ENCODE peak calls at places on chromosomes 7 and 10, in five cellular contexts. One of them, this sample, is unnamed.

GRCh38 chr7:95549818-95550529 is 46.3 kb downstream of the PDK4 start:
- DNase-seq in neuronal stem cell: no peak
- DNase-seq in heart right ventricle: peak; percentile 77
- DNase-seq in transverse colon: peak; percentile 92
- DNase-seq in astrocyte of the spinal cord: peak; percentile 90
- DNase-seq in this sample: peak; percentile 100

GRCh38 chr7:47100815-47101435 is 481.0 kb downstream of the TNS3 start:
- DNase-seq in neuronal stem cell: peak; percentile 20
- DNase-seq in heart right ventricle: peak; percentile 55
- DNase-seq in transverse colon: peak; percentile 66
- DNase-seq in astrocyte of the spinal cord: peak; percentile 57
- DNase-seq in this sample: peak; percentile 66

GRCh38 chr10:49615721-49616120 is 1.9 kb downstream of the CHAT start:
- DNase-seq in neuronal stem cell: no peak
- DNase-seq in heart right ventricle: no peak
- DNase-seq in transverse colon: no peak
- DNase-seq in astrocyte of the spinal cord: no peak
- DNase-seq in this sample: no peak

GRCh38 chr7:156655983-156656382 is 15.4 kb downstream of the RNF32 start:
- DNase-seq in neuronal stem cell: no peak
- DNase-seq in heart right ventricle: no peak
- DNase-seq in transverse colon: no peak
- DNase-seq in astrocyte of the spinal cord: no peak
- DNase-seq in this sample: no peak

GRCh38 chr10:132721725-132722124 is 64.2 kb downstream of the NKX6-2 start:
- DNase-seq in neuronal stem cell: no peak
- DNase-seq in heart right ventricle: no peak
- DNase-seq in transverse colon: no peak
- DNase-seq in astrocyte of the spinal cord: peak; percentile 41
- DNase-seq in this sample: no peak

GRCh38 chr7:99625321-99625720 is 8.6 kb downstream of the ZSCAN25 start:
- DNase-seq in neuronal stem cell: no peak
- DNase-seq in heart right ventricle: no peak
- DNase-seq in transverse colon: no peak
- DNase-seq in astrocyte of the spinal cord: no peak
- DNase-seq in this sample: no peak

GRCh38 chr10:35421553-35422178 is 85.4 kb downstream of the CCNY start:
- DNase-seq in neuronal stem cell: no peak
- DNase-seq in heart right ventricle: no peak
- DNase-seq in transverse colon: peak; percentile 26
- DNase-seq in astrocyte of the spinal cord: peak; percentile 88
- DNase-seq in this sample: no peak

GRCh38 chr7:18895456-18895855 is 222.0 kb downstream of the TWIST1 start:
- DNase-seq in neuronal stem cell: no peak
- DNase-seq in heart right ventricle: no peak
- DNase-seq in transverse colon: no peak
- DNase-seq in astrocyte of the spinal cord: peak; percentile 81
- DNase-seq in this sample: no peak

GRCh38 chr7:23449941-23450340 is 20.4 kb downstream of the IGF2BP3 start:
- DNase-seq in neuronal stem cell: no peak
- DNase-seq in heart right ventricle: no peak
- DNase-seq in transverse colon: no peak
- DNase-seq in astrocyte of the spinal cord: no peak
- DNase-seq in this sample: no peak

GRCh38 chr7:124031919-124032318 is 948 bp downstream of the TMEM229A start:
- DNase-seq in neuronal stem cell: no peak
- DNase-seq in heart right ventricle: no peak
- DNase-seq in transverse colon: no peak
- DNase-seq in astrocyte of the spinal cord: no peak
- DNase-seq in this sample: no peak

GRCh38 chr7:93941956-93942355 is 20.4 kb downstream of the GNG11 start:
- DNase-seq in neuronal stem cell: no peak
- DNase-seq in heart right ventricle: no peak
- DNase-seq in transverse colon: no peak
- DNase-seq in astrocyte of the spinal cord: peak; percentile 32
- DNase-seq in this sample: no peak

GRCh38 chr7:50203521-50203920 is 101.0 kb upstream of the IKZF1 start:
- DNase-seq in neuronal stem cell: no peak
- DNase-seq in heart right ventricle: no peak
- DNase-seq in transverse colon: no peak
- DNase-seq in astrocyte of the spinal cord: no peak
- DNase-seq in this sample: no peak

GRCh38 chr10:98488669-98489430 is 42.1 kb upstream of the HPS1 start:
- DNase-seq in neuronal stem cell: no peak
- DNase-seq in heart right ventricle: no peak
- DNase-seq in transverse colon: no peak
- DNase-seq in astrocyte of the spinal cord: no peak
- DNase-seq in this sample: no peak

GRCh38 chr7:75033064-75033463 is 40.5 kb downstream of the RCC1L start:
- DNase-seq in neuronal stem cell: no peak
- DNase-seq in heart right ventricle: no peak
- DNase-seq in transverse colon: no peak
- DNase-seq in astrocyte of the spinal cord: no peak
- DNase-seq in this sample: no peak

GRCh38 chr7:129461809-129462208 is 27.6 kb downstream of the STRIP2 start:
- DNase-seq in neuronal stem cell: no peak
- DNase-seq in heart right ventricle: no peak
- DNase-seq in transverse colon: no peak
- DNase-seq in astrocyte of the spinal cord: no peak
- DNase-seq in this sample: no peak

GRCh38 chr7:100583132-100584045 is 2.5 kb downstream of the LRCH4 start:
- DNase-seq in neuronal stem cell: no peak
- DNase-seq in heart right ventricle: peak; percentile 53
- DNase-seq in transverse colon: peak; percentile 72
- DNase-seq in astrocyte of the spinal cord: peak; percentile 59
- DNase-seq in this sample: peak; percentile 56

GRCh38 chr7:136857573-136857972 is 10.9 kb upstream of the CHRM2 start:
- DNase-seq in neuronal stem cell: peak; percentile 59
- DNase-seq in heart right ventricle: no peak
- DNase-seq in transverse colon: no peak
- DNase-seq in astrocyte of the spinal cord: peak; percentile 54
- DNase-seq in this sample: no peak

GRCh38 chr7:120714945-120715344 is 143.0 kb downstream of the TSPAN12 start:
- DNase-seq in neuronal stem cell: no peak
- DNase-seq in heart right ventricle: no peak
- DNase-seq in transverse colon: no peak
- DNase-seq in astrocyte of the spinal cord: peak; percentile 36
- DNase-seq in this sample: no peak

GRCh38 chr7:69269756-69270155 is 328.5 kb upstream of the AUTS2 start:
- DNase-seq in neuronal stem cell: no peak
- DNase-seq in heart right ventricle: no peak
- DNase-seq in transverse colon: no peak
- DNase-seq in astrocyte of the spinal cord: no peak
- DNase-seq in this sample: no peak

GRCh38 chr7:30888783-30889182 is 22.9 kb upstream of the AQP1 start:
- DNase-seq in neuronal stem cell: no peak
- DNase-seq in heart right ventricle: no peak
- DNase-seq in transverse colon: no peak
- DNase-seq in astrocyte of the spinal cord: peak; percentile 80
- DNase-seq in this sample: no peak

GRCh38 chr10:24618401-24618800 is 105.3 kb downstream of the ARHGAP21 start:
- DNase-seq in neuronal stem cell: no peak
- DNase-seq in heart right ventricle: no peak
- DNase-seq in transverse colon: no peak
- DNase-seq in astrocyte of the spinal cord: no peak
- DNase-seq in this sample: no peak

GRCh38 chr7:42790196-42790595 is 121.7 kb downstream of the C7orf25 start:
- DNase-seq in neuronal stem cell: no peak
- DNase-seq in heart right ventricle: no peak
- DNase-seq in transverse colon: no peak
- DNase-seq in astrocyte of the spinal cord: peak; percentile 41
- DNase-seq in this sample: no peak

GRCh38 chr7:41792099-41792498 is 89.2 kb upstream of the INHBA start:
- DNase-seq in neuronal stem cell: no peak
- DNase-seq in heart right ventricle: no peak
- DNase-seq in transverse colon: no peak
- DNase-seq in astrocyte of the spinal cord: no peak
- DNase-seq in this sample: no peak

GRCh38 chr7:12827920-12828319 is 140.5 kb downstream of the ARL4A start:
- DNase-seq in neuronal stem cell: no peak
- DNase-seq in heart right ventricle: no peak
- DNase-seq in transverse colon: no peak
- DNase-seq in astrocyte of the spinal cord: peak; percentile 7
- DNase-seq in this sample: no peak

GRCh38 chr10:81600185-81600584 is 274.8 kb upstream of the NRG3 start:
- DNase-seq in neuronal stem cell: no peak
- DNase-seq in heart right ventricle: no peak
- DNase-seq in transverse colon: no peak
- DNase-seq in astrocyte of the spinal cord: peak; percentile 64
- DNase-seq in this sample: no peak

GRCh38 chr10:98400482-98400881 is 14.5 kb downstream of the PYROXD2 start:
- DNase-seq in neuronal stem cell: no peak
- DNase-seq in heart right ventricle: no peak
- DNase-seq in transverse colon: no peak
- DNase-seq in astrocyte of the spinal cord: no peak
- DNase-seq in this sample: no peak

GRCh38 chr10:43041422-43042342 is 35.2 kb upstream of the RET start:
- DNase-seq in neuronal stem cell: no peak
- DNase-seq in heart right ventricle: no peak
- DNase-seq in transverse colon: no peak
- DNase-seq in astrocyte of the spinal cord: no peak
- DNase-seq in this sample: no peak

GRCh38 chr10:77649333-77650331 is 12.0 kb upstream of the KCNMA1 start:
- DNase-seq in neuronal stem cell: no peak
- DNase-seq in heart right ventricle: no peak
- DNase-seq in transverse colon: no peak
- DNase-seq in astrocyte of the spinal cord: no peak
- DNase-seq in this sample: peak; percentile 72

GRCh38 chr10:104928733-104929132 is 287.6 kb downstream of the SORCS3 start:
- DNase-seq in neuronal stem cell: no peak
- DNase-seq in heart right ventricle: no peak
- DNase-seq in transverse colon: no peak
- DNase-seq in astrocyte of the spinal cord: no peak
- DNase-seq in this sample: no peak

GRCh38 chr7:153027210-153027609 is 267.7 kb downstream of the ACTR3B start:
- DNase-seq in neuronal stem cell: no peak
- DNase-seq in heart right ventricle: no peak
- DNase-seq in transverse colon: no peak
- DNase-seq in astrocyte of the spinal cord: no peak
- DNase-seq in this sample: no peak

GRCh38 chr7:2525161-2525930 is 5.8 kb downstream of the LFNG start:
- DNase-seq in neuronal stem cell: no peak
- DNase-seq in heart right ventricle: no peak
- DNase-seq in transverse colon: peak; percentile 41
- DNase-seq in astrocyte of the spinal cord: no peak
- DNase-seq in this sample: no peak

GRCh38 chr7:38846280-38846679 is 62.7 kb downstream of the VPS41 start:
- DNase-seq in neuronal stem cell: no peak
- DNase-seq in heart right ventricle: no peak
- DNase-seq in transverse colon: no peak
- DNase-seq in astrocyte of the spinal cord: no peak
- DNase-seq in this sample: no peak

GRCh38 chr7:148173296-148173695 is 417.3 kb upstream of the C7orf33 start:
- DNase-seq in neuronal stem cell: no peak
- DNase-seq in heart right ventricle: no peak
- DNase-seq in transverse colon: no peak
- DNase-seq in astrocyte of the spinal cord: no peak
- DNase-seq in this sample: no peak

GRCh38 chr10:13338337-13339128 is 9.6 kb downstream of the SEPHS1 start:
- DNase-seq in neuronal stem cell: no peak
- DNase-seq in heart right ventricle: no peak
- DNase-seq in transverse colon: peak; percentile 58
- DNase-seq in astrocyte of the spinal cord: peak; percentile 56
- DNase-seq in this sample: peak; percentile 10

GRCh38 chr10:13340068-13340467 is 8.0 kb downstream of the SEPHS1 start:
- DNase-seq in neuronal stem cell: no peak
- DNase-seq in heart right ventricle: no peak
- DNase-seq in transverse colon: no peak
- DNase-seq in astrocyte of the spinal cord: no peak
- DNase-seq in this sample: peak; percentile 20

GRCh38 chr10:13337128-13337826 is 10.8 kb downstream of the SEPHS1 start:
- DNase-seq in neuronal stem cell: no peak
- DNase-seq in heart right ventricle: no peak
- DNase-seq in transverse colon: no peak
- DNase-seq in astrocyte of the spinal cord: no peak
- DNase-seq in this sample: no peak

GRCh38 chr10:13337827-13338196 is 10.3 kb downstream of the SEPHS1 start:
- DNase-seq in neuronal stem cell: no peak
- DNase-seq in heart right ventricle: no peak
- DNase-seq in transverse colon: peak; percentile 69
- DNase-seq in astrocyte of the spinal cord: no peak
- DNase-seq in this sample: peak; percentile 91

DNA sequence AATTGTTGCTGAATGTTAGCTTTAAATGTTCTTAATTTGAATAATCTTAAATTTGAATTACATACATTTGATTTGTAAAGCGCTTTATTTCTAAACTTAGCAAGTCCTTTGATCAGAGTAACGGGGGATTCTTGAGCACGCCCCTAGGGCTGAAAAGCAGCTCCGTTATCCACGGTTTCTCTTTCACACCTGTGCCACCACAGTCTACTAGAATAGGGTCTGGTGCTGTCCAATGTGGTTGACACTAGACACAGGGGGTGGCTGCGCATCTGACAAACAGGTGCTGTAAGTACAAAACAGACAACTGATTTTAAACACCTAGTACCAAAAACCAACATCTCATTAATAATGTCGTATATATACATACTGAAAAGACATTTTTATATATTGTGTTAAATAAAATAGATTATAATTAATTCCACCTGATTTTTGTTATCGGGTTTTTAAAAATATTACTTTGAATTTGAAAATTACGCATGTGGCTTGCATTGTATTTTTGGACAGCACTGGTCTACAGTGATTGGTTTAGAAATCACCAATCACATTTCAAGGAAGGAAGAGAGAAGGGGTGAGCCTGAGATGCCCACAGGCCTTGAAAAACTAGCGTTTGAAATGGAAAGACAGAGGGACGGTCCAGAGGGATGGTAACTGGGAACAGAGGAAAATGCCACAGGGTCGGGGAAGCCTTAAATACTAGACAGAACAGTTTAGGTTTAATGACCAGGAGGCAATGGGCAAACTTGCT is 7.3 kb downstream of the SEPHS1 start:
- DNase-seq in neuronal stem cell: no peak
- DNase-seq in heart right ventricle: no peak
- DNase-seq in transverse colon: peak; percentile 62
- DNase-seq in astrocyte of the spinal cord: no peak
- DNase-seq in this sample: peak; percentile 12
- H3K4me3 ChIP-seq in neuronal stem cell: no peak overlapping the region
- H3K4me3 ChIP-seq in heart right ventricle: no peak overlapping the region
- H3K4me3 ChIP-seq in transverse colon: no peak overlapping the region
- H3K4me3 ChIP-seq in astrocyte of the spinal cord: no peak overlapping the region
- H3K4me3 ChIP-seq in this sample: no peak overlapping the region

GRCh38 chr10:110569736-110570135 is 2.2 kb downstream of the SMC3 start:
- DNase-seq in neuronal stem cell: no peak
- DNase-seq in heart right ventricle: no peak
- DNase-seq in transverse colon: no peak
- DNase-seq in astrocyte of the spinal cord: no peak
- DNase-seq in this sample: peak; percentile 31
- H3K4me3 ChIP-seq in neuronal stem cell: no peak overlapping the region
- H3K4me3 ChIP-seq in heart right ventricle: no peak overlapping the region
- H3K4me3 ChIP-seq in transverse colon: no peak overlapping the region
- H3K4me3 ChIP-seq in astrocyte of the spinal cord: no peak overlapping the region
- H3K4me3 ChIP-seq in this sample: no peak overlapping the region

GRCh38 chr10:17386021-17386420 is 68.4 kb downstream of the ST8SIA6 start:
- DNase-seq in neuronal stem cell: no peak
- DNase-seq in heart right ventricle: no peak
- DNase-seq in transverse colon: no peak
- DNase-seq in astrocyte of the spinal cord: no peak
- DNase-seq in this sample: no peak
- H3K4me3 ChIP-seq in neuronal stem cell: no peak overlapping the region
- H3K4me3 ChIP-seq in heart right ventricle: no peak overlapping the region
- H3K4me3 ChIP-seq in transverse colon: no peak overlapping the region
- H3K4me3 ChIP-seq in astrocyte of the spinal cord: no peak overlapping the region
- H3K4me3 ChIP-seq in this sample: no peak overlapping the region

GRCh38 chr10:114729103-114729659 is 71.1 kb upstream of the ABLIM1 start:
- DNase-seq in neuronal stem cell: no peak
- DNase-seq in heart right ventricle: no peak
- DNase-seq in transverse colon: no peak
- DNase-seq in astrocyte of the spinal cord: no peak
- DNase-seq in this sample: no peak
- H3K4me3 ChIP-seq in neuronal stem cell: no peak overlapping the region
- H3K4me3 ChIP-seq in heart right ventricle: no peak overlapping the region
- H3K4me3 ChIP-seq in transverse colon: no peak overlapping the region
- H3K4me3 ChIP-seq in astrocyte of the spinal cord: no peak overlapping the region
- H3K4me3 ChIP-seq in this sample: no peak overlapping the region

This sample was measured in small intestine.